ENCODE peak calls at places on chromosomes 13 and 19, in nine cellular contexts. S is A549, L is ovary, D is lower leg skin, B is HCT116, X is stomach, A is adrenal gland, U is tibial nerve, E is breast epithelium. Y is an unnamed sample.

GRCh38 chr19:16330368-16330801 is 5.8 kb downstream of the KLF2 start:
- DNase-seq in S (peak), L (peak), D (no peak), B (peak), X (peak), A (peak), U (no peak), E (peak), Y (peak)

GRCh38 chr13:38804536-38804935 is 117.7 kb downstream of the FREM2 start:
- DNase-seq in S (no peak), L (no peak), D (no peak), B (no peak), X (no peak), A (no peak), U (no peak), E (no peak), Y (no peak)

GRCh38 chr13:48580185-48580803 is 47.4 kb upstream of the RCBTB2 start:
- DNase-seq in S (peak), L (peak), D (peak), B (peak), X (peak), A (peak), U (peak), E (peak), Y (peak)

GRCh38 chr13:76775031-76775740 is 111.0 kb downstream of the KCTD12 start:
- DNase-seq in S (no peak), L (no peak), D (no peak), B (no peak), X (no peak), A (no peak), U (no peak), E (no peak), Y (no peak)

GRCh38 chr13:26785845-26786630 is 25.5 kb upstream of the GPR12 start:
- DNase-seq in S (no peak), L (no peak), D (peak), B (no peak), X (peak), A (peak), U (no peak), E (no peak), Y (peak)

GRCh38 chr13:114067886-114068722 is 64.3 kb downstream of the RASA3 start:
- DNase-seq in S (no peak), L (no peak), D (no peak), B (no peak), X (no peak), A (peak), U (peak), E (no peak), Y (peak)

GRCh38 chr13:40187836-40188591 is 478.4 kb downstream of the FOXO1 start:
- DNase-seq in S (no peak), L (no peak), D (no peak), B (no peak), X (no peak), A (no peak), U (no peak), E (no peak), Y (no peak)

GRCh38 chr19:17049711-17050280 is 23.2 kb upstream of the CPAMD8 start:
- DNase-seq in S (peak), L (no peak), D (no peak), B (no peak), X (no peak), A (no peak), U (no peak), E (no peak), Y (peak)

GRCh38 chr13:28313579-28313978 is 175.2 kb downstream of the PAN3 start:
- DNase-seq in S (no peak), L (no peak), D (no peak), B (peak), X (no peak), A (no peak), U (no peak), E (no peak), Y (no peak)

GRCh38 chr13:114018461-114019055 is 44.7 kb upstream of the C13orf46 start:
- DNase-seq in S (no peak), L (no peak), D (no peak), B (no peak), X (no peak), A (no peak), U (no peak), E (no peak), Y (no peak)

GRCh38 chr13:109145631-109146030 is 516.2 kb downstream of the MYO16 start:
- DNase-seq in S (peak), L (peak), D (no peak), B (peak), X (peak), A (peak), U (no peak), E (no peak), Y (peak)

GRCh38 chr13:33016414-33017409 is at the start of gene KL:
- DNase-seq in S (peak), L (no peak), D (peak), B (no peak), X (peak), A (peak), U (peak), E (no peak), Y (peak)

GRCh38 chr13:97352815-97353214 is 81.2 kb upstream of the RAP2A start:
- DNase-seq in S (no peak), L (no peak), D (no peak), B (no peak), X (no peak), A (no peak), U (no peak), E (no peak), Y (no peak)

GRCh38 chr13:113187263-113187669 is 21.2 kb downstream of the PCID2 start:
- DNase-seq in S (peak), L (peak), D (peak), B (peak), X (peak), A (peak), U (peak), E (no peak), Y (peak)

GRCh38 chr19:55134732-55135131 is 14.3 kb downstream of the TNNT1 start:
- DNase-seq in S (no peak), L (no peak), D (no peak), B (no peak), X (no peak), A (no peak), U (no peak), E (no peak), Y (no peak)

GRCh38 chr19:55133639-55134444 is 15.2 kb downstream of the TNNT1 start:
- DNase-seq in S (no peak), L (no peak), D (no peak), B (no peak), X (no peak), A (no peak), U (no peak), E (no peak), Y (no peak)

GRCh38 chr19:55131421-55131820 is 14.0 kb upstream of the PPP1R12C start:
- DNase-seq in S (no peak), L (no peak), D (no peak), B (no peak), X (no peak), A (no peak), U (no peak), E (no peak), Y (no peak)

GRCh38 chr19:55136399-55137102 is 12.5 kb downstream of the TNNT1 start:
- DNase-seq in S (no peak), L (no peak), D (no peak), B (no peak), X (no peak), A (no peak), U (no peak), E (no peak), Y (no peak)

DNA sequence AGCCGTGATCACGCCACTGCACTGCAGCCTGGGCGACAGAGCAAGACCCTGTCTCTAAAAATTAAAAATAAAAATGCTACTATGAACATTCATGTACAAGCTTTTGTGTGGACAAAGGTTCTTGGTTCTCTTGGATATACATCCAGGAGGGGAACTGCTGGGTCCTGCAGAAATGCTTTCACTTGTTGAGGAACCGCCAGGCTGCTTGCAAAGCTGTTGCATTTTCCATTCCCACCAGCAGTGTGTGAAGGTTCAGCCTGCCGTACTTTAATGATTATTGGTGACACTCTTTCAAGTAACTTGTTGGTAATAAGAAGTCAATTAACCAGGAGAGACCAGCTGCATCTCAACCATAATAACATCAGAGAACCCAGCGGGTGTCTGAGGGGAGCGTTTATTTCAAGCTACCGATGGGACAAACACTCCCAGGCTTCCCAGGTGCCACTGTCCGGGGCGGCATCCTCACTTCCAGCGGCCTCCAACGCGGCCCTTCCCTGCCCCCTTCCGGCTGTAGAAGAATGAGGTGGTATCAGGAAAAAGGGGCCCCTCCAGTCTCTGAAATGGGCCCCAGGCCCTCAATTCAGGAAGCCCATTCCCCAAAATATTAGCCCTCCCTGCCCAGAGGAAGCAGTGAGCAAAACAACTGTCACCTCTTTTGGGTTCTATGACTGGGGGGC is 15.2 kb upstream of the PPP1R12C start:
- DNase-seq in S (no peak), L (no peak), D (no peak), B (no peak), X (no peak), A (no peak), U (no peak), E (no peak), Y (no peak)
- TF ChIP-seq CTCF in S (no peak), L (no peak), D (no peak), B (no peak), X (no peak), A (no peak), U (no peak), E (no peak), Y (peak)

GRCh38 chr19:1905071-1905862 is at the start of the genes ADAT3 and SCAMP4:
- DNase-seq in S (peak), L (peak), D (peak), B (peak), X (peak), A (peak), U (peak), E (peak), Y (peak)
- TF ChIP-seq POLR2A in S (no peak), L (peak), D (no peak), B (peak), X (no peak), A (peak), U (peak), E (peak), Y (peak)

GRCh38 chr19:10707440-10707839 is 6.2 kb downstream of the QTRT1 start:
- DNase-seq in S (no peak), L (no peak), D (no peak), B (no peak), X (no peak), A (no peak), U (no peak), E (no peak), Y (no peak)

GRCh38 chr19:10712041-10712440 is 5.8 kb upstream of the DNM2 start:
- DNase-seq in S (no peak), L (no peak), D (no peak), B (no peak), X (no peak), A (no peak), U (no peak), E (no peak), Y (peak)

GRCh38 chr19:10712754-10713153 is 5.1 kb upstream of the DNM2 start:
- DNase-seq in S (no peak), L (no peak), D (no peak), B (no peak), X (no peak), A (no peak), U (no peak), E (no peak), Y (peak)

GRCh38 chr19:10706990-10707389 is 5.8 kb downstream of the QTRT1 start:
- DNase-seq in S (no peak), L (no peak), D (no peak), B (no peak), X (no peak), A (no peak), U (no peak), E (no peak), Y (no peak)

GRCh38 chr19:10708261-10708660 is 7.0 kb downstream of the QTRT1 start:
- DNase-seq in S (no peak), L (no peak), D (no peak), B (no peak), X (no peak), A (no peak), U (no peak), E (no peak), Y (no peak)
- TF ChIP-seq CTCF in S (no peak), L (no peak), D (no peak), B (no peak), X (no peak), A (no peak), U (no peak), E (no peak), Y (no peak)

DNA sequence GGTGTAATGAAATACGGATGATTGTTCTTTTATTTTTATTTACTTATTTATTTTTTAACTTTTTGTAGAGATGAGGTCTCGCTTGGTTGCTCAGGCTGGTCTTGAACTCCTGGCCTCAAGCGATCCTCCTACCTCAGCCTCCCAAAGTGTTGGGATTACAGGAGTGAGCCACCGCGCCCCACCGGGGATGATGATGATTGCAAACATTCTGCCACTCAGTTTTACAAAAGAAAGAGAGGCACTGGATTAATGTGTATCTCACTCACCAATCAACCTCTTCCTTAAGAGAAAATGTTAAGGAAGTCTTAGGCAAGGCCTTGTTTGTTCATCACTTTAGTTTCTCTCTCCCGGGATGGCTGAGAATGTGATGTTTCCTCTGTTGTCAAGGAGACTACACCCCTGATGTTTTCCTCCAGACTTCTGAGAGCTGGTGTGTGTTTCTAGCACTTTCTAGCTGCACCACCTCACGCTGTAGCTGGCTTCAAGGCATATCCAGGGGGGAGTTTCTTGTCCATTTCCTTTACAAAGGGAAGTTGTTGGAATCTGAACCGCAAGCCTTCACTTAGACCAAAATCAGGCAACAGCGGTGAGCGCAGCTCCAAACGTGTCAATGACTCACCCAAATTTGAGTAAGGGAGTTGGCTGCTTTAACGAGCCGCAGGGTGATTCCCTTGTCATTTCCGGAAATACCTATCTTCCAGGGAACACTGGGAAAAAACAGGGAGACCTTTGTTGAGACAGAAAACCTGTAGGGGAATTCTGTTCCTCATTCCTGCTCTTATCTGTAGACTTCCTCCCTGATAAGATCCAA is 2.3 kb downstream of the LDLR start:
- DNase-seq in S (peak), L (peak), D (peak), B (peak), X (peak), A (peak), U (peak), E (peak), Y (peak)
- TF ChIP-seq POLR2A in S (no peak), L (peak), D (no peak), B (no peak), X (no peak), A (peak), U (peak), E (no peak), Y (peak)

GRCh38 chr19:8336665-8337064 is 6.4 kb downstream of the KANK3 start:
- DNase-seq in S (no peak), L (no peak), D (no peak), B (no peak), X (no peak), A (no peak), U (no peak), E (no peak), Y (no peak)

GRCh38 chr19:8336072-8336569 is 6.9 kb downstream of the KANK3 start:
- DNase-seq in S (no peak), L (no peak), D (no peak), B (no peak), X (no peak), A (no peak), U (no peak), E (no peak), Y (no peak)

GRCh38 chr19:8333771-8334457 is 9.1 kb downstream of the KANK3 start:
- DNase-seq in S (no peak), L (no peak), D (no peak), B (no peak), X (no peak), A (no peak), U (no peak), E (no peak), Y (no peak)

GRCh38 chr19:8334458-8335342 is 8.4 kb downstream of the KANK3 start:
- DNase-seq in S (peak), L (no peak), D (no peak), B (peak), X (peak), A (no peak), U (no peak), E (no peak), Y (peak)

DNA sequence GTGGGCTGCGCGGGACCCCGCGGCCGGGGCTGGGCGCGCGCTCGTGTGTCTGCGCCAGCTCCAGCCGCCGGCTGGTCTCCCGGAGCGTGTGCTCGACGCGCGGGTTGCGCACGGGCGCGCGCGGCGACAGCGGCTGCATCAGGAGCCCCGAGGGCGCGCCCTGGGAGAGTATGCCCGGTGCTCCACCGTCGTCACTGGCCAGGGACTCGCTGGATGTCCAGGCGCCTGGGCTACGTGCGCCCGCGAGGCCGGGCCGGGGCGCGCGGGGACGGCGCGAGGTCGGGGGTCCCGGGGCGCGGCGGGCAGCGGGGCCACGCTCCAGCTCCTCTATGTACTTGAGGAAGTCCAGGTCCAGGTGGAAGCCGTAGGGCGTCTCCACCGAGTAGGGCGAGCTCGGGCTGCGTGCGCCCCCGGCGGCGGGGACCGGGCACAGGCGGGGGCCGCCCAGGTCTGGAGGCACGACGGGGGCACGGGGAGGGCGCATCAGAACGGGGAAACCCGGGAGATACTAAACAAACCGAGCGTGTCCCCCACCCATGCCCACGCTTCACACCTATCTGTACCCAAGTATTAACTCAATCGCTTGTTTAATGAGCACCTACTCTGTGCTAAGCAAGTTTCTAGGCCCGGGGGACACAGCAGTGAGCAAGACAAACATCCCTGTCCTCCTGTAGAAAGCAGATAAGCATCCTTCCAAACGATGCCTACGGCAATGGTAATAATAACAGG is 7.6 kb downstream of the KANK3 start:
- DNase-seq in S (peak), L (no peak), D (no peak), B (no peak), X (no peak), A (no peak), U (no peak), E (no peak), Y (peak)
- TF ChIP-seq CTCF in S (peak), L (no peak), D (no peak), B (peak), X (no peak), A (no peak), U (no peak), E (no peak), Y (no peak)

GRCh38 chr19:3536429-3537100 is 2.4 kb upstream of the TEKTIP1 start:
- DNase-seq in S (no peak), L (peak), D (peak), B (no peak), X (no peak), A (peak), U (peak), E (no peak), Y (no peak)
- TF ChIP-seq POLR2A in S (no peak), L (no peak), D (no peak), B (no peak), X (no peak), A (peak), U (no peak), E (no peak), Y (no peak)

GRCh38 chr19:9823816-9824215 is 3.9 kb upstream of the UBL5 start:
- DNase-seq in S (no peak), L (no peak), D (no peak), B (no peak), X (no peak), A (no peak), U (no peak), E (no peak), Y (no peak)
- TF ChIP-seq CTCF in S (no peak), L (no peak), D (no peak), B (no peak), X (no peak), A (no peak), U (no peak), E (no peak), Y (no peak)

GRCh38 chr19:33647146-33647545 is 25.4 kb downstream of the CHST8 start:
- DNase-seq in S (no peak), L (no peak), D (no peak), B (no peak), X (peak), A (no peak), U (no peak), E (no peak), Y (no peak)
- TF ChIP-seq POLR2A in S (no peak), L (no peak), D (no peak), B (no peak), X (no peak), A (no peak), U (no peak), E (no peak), Y (no peak)